ENCODE peak calls at places on chromosome 9, in seven cellular contexts. H is Caki2, V is cerebellum, O is right cardiac atrium, R is iPS-NIHi11, J is GM10248, D is Panc1. M is an unnamed sample.

GRCh38 chr9:132260846-132261245 is 93.9 kb downstream of the SETX start:
- DNase-seq in H (no peak), V (no peak), O (no peak), R (no peak), J (no peak), D (no peak), M (no peak)

GRCh38 chr9:78133751-78134150 is 102.1 kb upstream of the CEP78 start:
- DNase-seq in H (no peak), V (no peak), O (no peak), R (no peak), J (no peak), D (no peak), M (no peak)

GRCh38 chr9:15735083-15735974 is 182.5 kb downstream of the CCDC171 start:
- DNase-seq in H (peak; percentile 14), V (no peak), O (no peak), R (no peak), J (no peak), D (peak; percentile 39), M (no peak)

GRCh38 chr9:7970666-7971335 is 171.2 kb upstream of the DMAC1 start:
- DNase-seq in H (no peak), V (no peak), O (no peak), R (no peak), J (no peak), D (no peak), M (no peak)

GRCh38 chr9:116701940-116702642 is 15.0 kb downstream of the TRIM32 start:
- DNase-seq in H (no peak), V (no peak), O (no peak), R (no peak), J (no peak), D (no peak), M (no peak)

GRCh38 chr9:126676685-126677143 is 63.0 kb downstream of the LMX1B start:
- DNase-seq in H (no peak), V (peak; percentile 51), O (peak; percentile 47), R (peak; percentile 90), J (no peak), D (no peak), M (peak; percentile 93)

GRCh38 chr9:113593682-113594281 is 130.3 kb downstream of the RGS3 start:
- DNase-seq in H (peak; percentile 99), V (peak; percentile 59), O (peak; percentile 98), R (peak; percentile 94), J (peak; percentile 71), D (peak; percentile 87), M (peak; percentile 86)

GRCh38 chr9:77647659-77648457 is at the start of gene GNA14:
- DNase-seq in H (no peak), V (no peak), O (peak; percentile 70), R (peak; percentile 69), J (no peak), D (no peak), M (no peak)